ENCODE peak calls at places on chromosomes 3 and 15, in eight cellular contexts. B is Panc1; Z is CD4-positive, alpha-beta memory T cell; O is HCT116; K is fibroblast of lung; G is IMR-90; N is pancreas; S is mammary epithelial cell. U is an unnamed sample.

GRCh38 chr3:126355251-126355650 is 2.0 kb downstream of the KLF15 start:
- DNase-seq in O (no peak), S (no peak), N (peak; percentile 54), B (no peak), Z (no peak), K (no peak), G (no peak), U (peak; percentile 43)

GRCh38 chr3:16477054-16477453 is 36.4 kb downstream of the RFTN1 start:
- DNase-seq in O (no peak), S (peak; percentile 42), G (peak; percentile 57), N (no peak), Z (no peak), B (no peak), K (peak; percentile 64), U (no peak)

GRCh38 chr3:50450135-50450911 is 53.1 kb downstream of the CACNA2D2 start:
- DNase-seq in O (no peak), G (peak; percentile 15), S (no peak), N (peak; percentile 39), B (no peak), Z (peak; percentile 65), K (peak; percentile 77), U (peak; percentile 95)

GRCh38 chr3:115913069-115913686 is 289.9 kb downstream of the GAP43 start:
- DNase-seq in B (no peak), G (peak; percentile 28), N (no peak), O (no peak), S (no peak), Z (no peak), K (no peak), U (no peak)

GRCh38 chr3:170144437-170144843 is 37.1 kb downstream of the PHC3 start:
- DNase-seq in O (no peak), B (no peak), K (no peak), S (no peak), N (no peak), Z (no peak), G (no peak), U (no peak)

GRCh38 chr3:52228266-52228665 is 2.8 kb upstream of the TLR9 start:
- DNase-seq in N (no peak), O (no peak), S (no peak), K (no peak), B (no peak), G (no peak), Z (no peak), U (no peak)

GRCh38 chr3:38136272-38136806 is 588 bp downstream of the ACAA1 start:
- DNase-seq in N (peak; percentile 54), K (peak; percentile 32), O (no peak), Z (peak; percentile 17), G (peak; percentile 54), B (no peak), S (peak; percentile 26), U (peak; percentile 69)

GRCh38 chr3:134363381-134363755 is 10.9 kb downstream of the AMOTL2 start:
- DNase-seq in O (no peak), B (no peak), K (no peak), S (no peak), Z (no peak), G (no peak), N (no peak), U (no peak)

DNA sequence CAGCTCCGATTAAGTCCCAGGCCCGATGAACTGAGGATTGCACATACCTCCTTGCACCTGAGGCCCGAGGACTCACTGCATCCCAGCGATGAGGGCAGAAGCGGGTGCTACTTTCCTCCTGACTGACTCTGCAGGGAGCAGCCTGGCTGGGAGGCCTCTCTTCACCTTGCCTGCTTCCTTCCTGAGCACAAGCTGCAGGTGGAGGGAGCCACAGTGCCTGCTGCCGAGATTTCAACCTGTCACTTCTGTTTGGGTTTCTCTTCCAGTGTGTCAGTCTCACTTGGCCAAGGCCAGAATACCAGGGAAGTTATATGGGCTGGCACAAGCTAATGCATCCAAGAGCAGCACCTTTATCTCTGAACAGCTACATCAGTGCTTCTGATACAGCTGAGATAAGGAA is 185.4 kb downstream of the NTRK3 start:
- DNase-seq in Z (no peak), N (no peak), S (no peak), B (no peak), K (no peak), O (no peak), G (no peak), U (no peak)
- H3K4me1 ChIP-seq in Z (no peaks in the 10 kb centered on the region), N (no peaks in the 10 kb centered on the region), S (no peaks in the 10 kb centered on the region), B (no peaks in the 10 kb centered on the region), K (no peaks in the 10 kb centered on the region), O (no peaks in the 10 kb centered on the region), G (no peaks in the 10 kb centered on the region), U (no peaks in the 10 kb centered on the region)

DNA sequence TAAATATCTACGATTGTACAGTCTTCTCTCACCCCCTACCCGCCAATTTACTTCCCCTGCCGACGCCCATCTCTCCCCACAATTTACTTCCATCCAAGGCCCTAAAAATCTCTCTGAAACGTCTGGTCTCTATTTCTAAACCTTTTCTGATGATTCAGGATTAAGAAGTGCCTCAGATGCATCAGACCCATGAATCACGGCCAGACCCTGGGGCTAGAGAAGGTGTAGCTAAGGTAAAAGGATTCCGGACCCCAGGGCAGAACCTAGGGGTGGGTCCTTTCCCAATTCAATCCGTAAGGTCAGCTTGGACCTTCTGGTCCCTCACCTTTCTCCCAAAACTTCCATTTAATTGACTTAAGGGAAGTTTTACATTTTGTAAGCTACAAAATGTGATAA is 46.4 kb downstream of the LRIG1 start:
- DNase-seq in N (no peak), S (no peak), Z (no peak), B (no peak), K (no peak), O (no peak), G (no peak), U (no peak)
- H3K4me1 ChIP-seq in N (peaks cover 46% of the 10 kb centered on the region), S (peaks cover 9% of the 10 kb centered on the region), Z (peaks cover 8% of the 10 kb centered on the region), B (no peaks in the 10 kb centered on the region), K (peaks cover 4% of the 10 kb centered on the region), O (no peaks in the 10 kb centered on the region), G (peaks cover 6% of the 10 kb centered on the region), U (peaks cover 50% of the 10 kb centered on the region)

DNA sequence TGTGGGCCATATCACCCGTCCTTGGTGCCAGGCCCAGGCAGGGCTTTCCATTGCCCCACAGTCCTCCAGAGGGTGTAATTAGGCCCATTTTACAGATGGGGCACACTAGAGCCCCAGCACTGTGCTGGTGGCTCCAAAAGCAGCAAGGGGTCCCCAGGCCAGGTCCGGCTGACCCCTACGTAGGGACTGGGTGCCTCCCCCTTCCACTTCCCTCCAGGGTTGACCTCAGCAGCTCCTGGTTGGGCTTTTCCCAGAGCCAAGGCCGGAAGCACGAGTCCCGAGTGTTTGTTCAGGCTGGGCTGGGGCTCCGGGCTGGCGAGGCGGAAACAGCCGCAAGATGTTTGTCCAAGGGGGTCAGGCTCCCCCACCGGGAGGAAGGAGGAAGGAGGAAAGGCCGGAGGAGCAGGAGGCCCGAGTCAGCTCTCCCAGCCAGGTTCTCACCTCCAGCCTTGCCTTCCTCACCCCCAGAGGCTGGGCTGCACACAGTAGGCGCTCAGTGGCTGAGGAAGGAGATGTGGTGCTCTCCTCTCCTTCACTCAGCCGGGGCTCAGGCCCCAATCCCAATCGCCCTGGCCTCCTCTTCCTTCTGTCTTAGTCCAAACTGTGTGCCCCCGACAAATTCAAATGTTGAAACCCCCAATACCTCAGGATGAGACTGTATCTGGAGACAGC is 17.1 kb upstream of the PLXND1 start:
- DNase-seq in B (no peak), Z (no peak), K (no peak), O (no peak), N (peak; percentile 70), S (no peak), G (no peak), U (peak; percentile 84)
- H3K4me1 ChIP-seq in B (peaks cover 42% of the 10 kb centered on the region), Z (peaks cover 12% of the 10 kb centered on the region), K (peaks cover 28% of the 10 kb centered on the region), O (peaks cover 24% of the 10 kb centered on the region), N (peaks cover 24% of the 10 kb centered on the region), S (peaks cover 25% of the 10 kb centered on the region), G (peaks cover 20% of the 10 kb centered on the region), U (peaks cover 94% of the 10 kb centered on the region)

GRCh38 chr3:189507856-189508255 is 123.3 kb upstream of the TP63 start:
- DNase-seq in S (no peak), G (no peak), O (no peak), Z (no peak), K (no peak), B (no peak), N (no peak), U (no peak)
- H3K4me1 ChIP-seq in S (peaks cover 8% of the 10 kb centered on the region), G (no peaks in the 10 kb centered on the region), O (peaks cover 2% of the 10 kb centered on the region), Z (peaks cover 4% of the 10 kb centered on the region), K (no peaks in the 10 kb centered on the region), B (no peaks in the 10 kb centered on the region), N (no peaks in the 10 kb centered on the region), U (no peaks in the 10 kb centered on the region)

GRCh38 chr15:98863983-98864382 is 143.6 kb downstream of the PGPEP1L start:
- DNase-seq in B (no peak), G (no peak), Z (no peak), O (no peak), S (no peak), N (no peak), K (no peak), U (no peak)

GRCh38 chr15:98859149-98859548 is 148.4 kb downstream of the PGPEP1L start:
- DNase-seq in O (no peak), G (no peak), Z (no peak), N (no peak), B (no peak), S (no peak), K (no peak), U (no peak)

GRCh38 chr15:98858610-98859023 is 149.0 kb downstream of the PGPEP1L start:
- DNase-seq in G (no peak), K (no peak), N (no peak), B (no peak), S (no peak), Z (no peak), O (no peak), U (no peak)

GRCh38 chr15:98860647-98861041 is 146.9 kb downstream of the PGPEP1L start:
- DNase-seq in K (no peak), B (no peak), G (no peak), S (no peak), O (no peak), Z (no peak), N (no peak), U (no peak)

GRCh38 chr15:98861188-98861587 is 146.4 kb downstream of the PGPEP1L start:
- DNase-seq in N (no peak), Z (no peak), K (no peak), O (no peak), S (no peak), B (no peak), G (no peak), U (no peak)
- H3K4me1 ChIP-seq in N (peaks cover 26% of the 10 kb centered on the region), Z (peaks cover 7% of the 10 kb centered on the region), K (peaks cover 9% of the 10 kb centered on the region), O (peaks cover 17% of the 10 kb centered on the region), S (peaks cover 16% of the 10 kb centered on the region), B (peaks cover 87% of the 10 kb centered on the region), G (peaks cover 17% of the 10 kb centered on the region), U (peaks cover 21% of the 10 kb centered on the region)

GRCh38 chr3:10964537-10965167 is 27.9 kb upstream of the SLC6A1 start:
- DNase-seq in N (no peak), B (no peak), Z (no peak), K (peak; percentile 17), O (no peak), S (peak; percentile 11), G (peak; percentile 3), U (no peak)
- H3K4me1 ChIP-seq in N (no peaks in the 10 kb centered on the region), B (no peaks in the 10 kb centered on the region), Z (no peaks in the 10 kb centered on the region), K (no peaks in the 10 kb centered on the region), O (no peaks in the 10 kb centered on the region), S (no peaks in the 10 kb centered on the region), G (no peaks in the 10 kb centered on the region), U (no peaks in the 10 kb centered on the region)